ENCODE peak calls at places on chromosomes 16 and 17, in ten cellular contexts. G, E, P, I, W, N, C, H, J and A are unnamed samples.
A peak's percentile ranks its signal among the peaks of the same experiment; 100 is the strongest.

GRCh38 chr16:51950118-51950517 is 596.8 kb downstream of the TOX3 start:
- DNase-seq in W (no peak), I (no peak), J (no peak), E (no peak), P (no peak), N (no peak), C (no peak), H (no peak), G (no peak), A (no peak)

GRCh38 chr17:74329378-74329777 is 3.4 kb downstream of the KIF19 start:
- DNase-seq in E (no peak), I (no peak), C (no peak), N (no peak), P (no peak), W (no peak), G (no peak), J (no peak), H (no peak), A (no peak)

GRCh38 chr16:80231888-80232287 is 308.9 kb upstream of the DYNLRB2 start:
- DNase-seq in J (no peak), W (peak; percentile 81), G (no peak), H (no peak), N (no peak), C (no peak), I (no peak), P (peak; percentile 33), E (no peak), A (no peak)

GRCh38 chr17:45299311-45299710 is 17.5 kb downstream of the MAP3K14 start:
- DNase-seq in W (no peak), C (peak; percentile 43), J (no peak), N (no peak), E (no peak), P (no peak), G (peak; percentile 40), I (no peak), H (no peak), A (no peak)

GRCh38 chr17:49964539-49965521 is 4.2 kb upstream of the DLX4 start:
- DNase-seq in W (no peak), E (peak; percentile 16), N (peak; percentile 9), J (no peak), P (no peak), H (no peak), C (no peak), I (no peak), G (peak; percentile 60), A (no peak)

GRCh38 chr17:14372905-14373559 is 72.2 kb downstream of the HS3ST3B1 start:
- DNase-seq in G (peak; percentile 81), P (no peak), J (no peak), N (no peak), W (no peak), H (no peak), C (no peak), E (no peak), I (no peak), A (no peak)

GRCh38 chr16:57609541-57610401 is 18.7 kb upstream of the ADGRG1 start:
- DNase-seq in P (no peak), N (no peak), H (no peak), G (no peak), J (no peak), W (no peak), I (peak; percentile 69), E (peak; percentile 19), C (peak; percentile 33), A (no peak)

GRCh38 chr17:72135546-72136325 is 14.9 kb downstream of the SOX9 start:
- DNase-seq in N (no peak), H (no peak), G (no peak), E (no peak), J (no peak), C (no peak), P (no peak), W (no peak), I (no peak), A (no peak)

GRCh38 chr16:57540387-57540786 is 2.1 kb upstream of the ADGRG5 start:
- DNase-seq in E (no peak), J (no peak), N (no peak), W (no peak), C (peak; percentile 8), H (no peak), P (no peak), G (peak; percentile 60), I (no peak), A (no peak)

GRCh38 chr17:75110307-75110937 is 653 bp downstream of the ARMC7 start:
- DNase-seq in G (peak; percentile 40), H (no peak), N (no peak), J (no peak), E (no peak), I (no peak), P (no peak), W (no peak), C (no peak), A (no peak)

GRCh38 chr16:66473654-66474519 is 46.8 kb downstream of the BEAN1 start:
- DNase-seq in G (no peak), W (no peak), C (no peak), I (no peak), P (no peak), E (no peak), N (no peak), J (no peak), H (no peak), A (no peak)

GRCh38 chr17:69357701-69358100 is 30.8 kb upstream of the ABCA5 start:
- DNase-seq in G (no peak), N (no peak), C (no peak), H (no peak), J (no peak), P (no peak), W (no peak), E (no peak), I (no peak), A (peak; percentile 13)

GRCh38 chr16:81778861-81779539 is at the start of gene PLCG2:
- DNase-seq in C (peak; percentile 48), I (peak; percentile 68), P (no peak), N (no peak), W (no peak), H (peak; percentile 44), G (peak; percentile 69), E (peak; percentile 37), J (no peak), A (peak; percentile 84)

GRCh38 chr16:1832831-1833454 is 5.9 kb downstream of the FAHD1 start:
- DNase-seq in W (no peak), P (no peak), G (peak; percentile 11), J (no peak), H (no peak), E (no peak), I (no peak), C (no peak), N (no peak), A (no peak)

GRCh38 chr16:17002557-17002956 is 468.2 kb downstream of the XYLT1 start:
- DNase-seq in C (no peak), H (no peak), P (no peak), E (no peak), N (no peak), I (no peak), G (no peak), W (no peak), J (no peak), A (no peak)

GRCh38 chr16:68286153-68287074 is 22.1 kb downstream of the SLC7A6 start:
- DNase-seq in N (peak; percentile 8), W (no peak), E (no peak), H (no peak), P (no peak), G (no peak), J (no peak), I (no peak), C (no peak), A (no peak)

GRCh38 chr17:83189013-83189672 is 109.7 kb downstream of the METRNL start:
- DNase-seq in C (no peak), I (no peak), W (no peak), N (no peak), E (no peak), J (no peak), H (no peak), G (no peak), P (no peak), A (no peak)

GRCh38 chr17:74558882-74559519 is 8.3 kb downstream of the CD300H start:
- DNase-seq in I (no peak), W (no peak), C (no peak), H (no peak), P (no peak), N (no peak), G (peak; percentile 53), E (no peak), J (no peak), A (no peak)

GRCh38 chr17:41013181-41013580 is 4.3 kb upstream of the KRTAP3-1 start:
- DNase-seq in E (no peak), N (no peak), C (no peak), P (peak; percentile 92), W (no peak), I (no peak), J (no peak), G (no peak), H (no peak), A (no peak)

GRCh38 chr16:13376174-13376573 is 474.8 kb downstream of the SHISA9 start:
- DNase-seq in I (no peak), G (no peak), H (no peak), P (no peak), C (no peak), E (no peak), N (no peak), W (no peak), J (no peak), A (no peak)

GRCh38 chr16:51151435-51151950 is 423 bp upstream of the SALL1 start:
- DNase-seq in J (no peak), W (no peak), P (peak; percentile 63), C (no peak), N (no peak), E (no peak), I (no peak), G (peak; percentile 90), H (no peak), A (peak; percentile 75)

GRCh38 chr17:14038206-14038605 is 31.1 kb upstream of the COX10 start:
- DNase-seq in W (no peak), I (no peak), C (no peak), H (no peak), N (no peak), P (no peak), J (no peak), E (no peak), G (peak; percentile 35), A (no peak)

GRCh38 chr16:54366943-54367342 is 80.4 kb upstream of the IRX3 start:
- DNase-seq in C (no peak), G (no peak), E (no peak), H (no peak), P (no peak), J (no peak), I (no peak), W (no peak), N (no peak), A (no peak)

GRCh38 chr17:80970044-80970761 is 21.4 kb upstream of the CHMP6 start:
- DNase-seq in J (no peak), E (peak; percentile 22), C (no peak), I (peak; percentile 30), P (no peak), N (peak; percentile 21), W (no peak), G (peak; percentile 34), H (no peak), A (peak; percentile 53)

GRCh38 chr17:70314506-70314905 is 145.2 kb downstream of the KCNJ2 start:
- DNase-seq in I (no peak), G (no peak), J (no peak), E (no peak), C (no peak), P (no peak), H (no peak), W (no peak), N (no peak), A (no peak)